ENCODE peak calls at places on chromosomes 13 and 19, in seven cellular contexts. H is breast epithelium, P is tibial nerve, S is IMR-90, Z is sigmoid colon, L is A549, O is upper lobe of left lung. M is an unnamed sample. For H3K4me1, the result is how much of the 10 kb centered on the place peaks cover.

GRCh38 chr13:113918580-113918979 is 54.7 kb upstream of the GAS6 start:
- DNase-seq in O (no peak), L (no peak), H (peak), Z (no peak), S (no peak), P (no peak), M (peak)

GRCh38 chr13:46926856-46927625 is 30.2 kb upstream of the HTR2A start:
- DNase-seq in H (no peak), S (peak), Z (no peak), P (no peak), L (no peak), O (no peak), M (no peak)

GRCh38 chr19:18613589-18614234 is 1.0 kb downstream of the TMEM59L start:
- DNase-seq in H (no peak), O (peak), Z (no peak), L (no peak), S (no peak), P (no peak), M (no peak)

GRCh38 chr19:57280913-57281425 is 684 bp downstream of the ZNF460 start:
- DNase-seq in Z (no peak), O (no peak), L (peak), H (no peak), S (no peak), P (no peak), M (no peak)

GRCh38 chr13:38670627-38671026 is 16.2 kb upstream of the FREM2 start:
- DNase-seq in Z (no peak), S (peak), O (no peak), L (no peak), H (no peak), P (no peak), M (no peak)

GRCh38 chr19:31306006-31306753 is 43.1 kb downstream of the TSHZ3 start:
- DNase-seq in S (no peak), L (no peak), O (peak), Z (peak), P (no peak), H (no peak), M (no peak)

GRCh38 chr19:30629086-30629485 is 256.9 kb downstream of the ZNF536 start:
- DNase-seq in S (no peak), Z (no peak), P (no peak), O (no peak), H (no peak), L (no peak), M (no peak)

GRCh38 chr13:58953638-58954037 is 1210.1 kb downstream of the DIAPH3 start:
- DNase-seq in L (no peak), Z (no peak), P (no peak), H (no peak), S (no peak), O (no peak), M (no peak)

GRCh38 chr13:79508224-79508961 is 27.4 kb downstream of the NDFIP2 start:
- DNase-seq in O (no peak), S (no peak), P (no peak), L (no peak), H (no peak), Z (no peak), M (no peak)

GRCh38 chr13:112996671-112997091 is 27.7 kb downstream of the MCF2L start:
- DNase-seq in S (no peak), H (no peak), P (no peak), L (no peak), Z (no peak), O (peak), M (no peak)

GRCh38 chr13:41973247-41973741 is 12.4 kb upstream of the VWA8 start:
- DNase-seq in Z (no peak), H (no peak), S (no peak), L (no peak), P (no peak), O (no peak), M (no peak)

GRCh38 chr13:111336666-111337065 is 16.2 kb downstream of the TEX29 start:
- DNase-seq in O (no peak), P (no peak), L (no peak), H (no peak), S (peak), Z (no peak), M (no peak)

GRCh38 chr19:10292206-10292788 is 2.5 kb downstream of the ICAM5 start:
- DNase-seq in P (peak), S (peak), O (peak), H (peak), L (no peak), Z (peak), M (peak)

GRCh38 chr13:110576070-110576394 is 14.5 kb upstream of the RAB20 start:
- DNase-seq in O (no peak), H (no peak), P (no peak), Z (no peak), S (no peak), L (no peak), M (no peak)

GRCh38 chr19:29255912-29256311 is 43.0 kb upstream of the UQCRFS1 start:
- DNase-seq in S (no peak), H (no peak), O (no peak), Z (no peak), L (no peak), P (no peak), M (peak)

GRCh38 chr13:112444001-112444311 is 67.8 kb downstream of the SPACA7 start:
- DNase-seq in O (peak), H (no peak), S (peak), L (peak), Z (peak), P (no peak), M (no peak)

GRCh38 chr13:43473437-43473836 is 313.3 kb downstream of the ENOX1 start:
- DNase-seq in O (no peak), P (no peak), L (no peak), S (no peak), Z (no peak), H (no peak), M (no peak)

GRCh38 chr19:39768334-39768733 is 10.3 kb upstream of the LEUTX start:
- DNase-seq in H (no peak), O (no peak), Z (no peak), P (no peak), S (no peak), L (no peak), M (no peak)

GRCh38 chr13:50129923-50130685 is 114.9 kb downstream of the KCNRG start:
- DNase-seq in P (peak), L (peak), Z (peak), O (peak), H (no peak), S (no peak), M (peak)

GRCh38 chr13:43546260-43546659 is 240.5 kb downstream of the ENOX1 start:
- DNase-seq in H (no peak), P (no peak), S (no peak), Z (no peak), L (no peak), O (no peak), M (no peak)

GRCh38 chr13:45162821-45163220 is 38.0 kb downstream of the KCTD4 start:
- DNase-seq in S (peak), H (no peak), P (no peak), Z (no peak), O (no peak), L (peak), M (no peak)

GRCh38 chr13:35485451-35485850 is 9.0 kb upstream of the MAB21L1 start:
- DNase-seq in L (no peak), Z (no peak), S (no peak), O (no peak), H (no peak), P (no peak), M (no peak)

GRCh38 chr19:10508707-10509106 is 5.6 kb upstream of the KEAP1 start:
- DNase-seq in Z (no peak), P (no peak), L (no peak), O (no peak), S (peak), H (no peak), M (no peak)

GRCh38 chr19:17445526-17446165 is 2.8 kb downstream of the TMEM221 start:
- DNase-seq in H (no peak), O (no peak), L (no peak), P (no peak), S (no peak), Z (no peak), M (no peak)

GRCh38 chr13:112346173-112346898 is 29.8 kb upstream of the SPACA7 start:
- DNase-seq in L (no peak), P (no peak), O (peak), Z (no peak), H (no peak), S (no peak), M (peak)

GRCh38 chr19:19137556-19138109 is 645 bp downstream of the TMEM161A start:
- DNase-seq in Z (no peak), S (no peak), L (no peak), O (peak), H (no peak), P (no peak), M (no peak)

GRCh38 chr19:54518844-54519243 is 16.2 kb downstream of the LAIR2 start:
- DNase-seq in O (no peak), Z (no peak), S (no peak), P (no peak), L (no peak), H (no peak), M (no peak)

GRCh38 chr13:113239357-113239756 is 29.9 kb downstream of the CUL4A start:
- DNase-seq in S (no peak), Z (no peak), O (no peak), P (no peak), H (no peak), L (no peak), M (no peak)

GRCh38 chr13:99275093-99275469 is 16.9 kb upstream of the GPR18 start:
- DNase-seq in P (no peak), Z (no peak), O (no peak), L (no peak), S (peak), H (no peak), M (no peak)

GRCh38 chr13:25249001-25249543 is 38.2 kb downstream of the MTMR6 start:
- DNase-seq in L (no peak), O (no peak), S (peak), P (no peak), Z (no peak), H (no peak), M (no peak)

GRCh38 chr19:14081797-14082674 is 3.5 kb downstream of the C19orf67 start:
- DNase-seq in S (peak), H (peak), L (no peak), Z (peak), O (peak), P (no peak), M (no peak)

GRCh38 chr19:7159105-7159933 is 89.8 kb downstream of the ZNF557 start:
- DNase-seq in Z (peak), O (no peak), P (no peak), H (no peak), S (peak), L (no peak), M (no peak)

GRCh38 chr19:35045667-35046300 is 4.3 kb downstream of the HPN start:
- DNase-seq in L (peak), P (no peak), H (no peak), O (no peak), Z (no peak), S (peak), M (no peak)

GRCh38 chr13:51821666-51822065 is 17.7 kb upstream of the DHRS12 start:
- DNase-seq in L (no peak), Z (peak), O (no peak), S (no peak), P (no peak), H (no peak), M (no peak)
- H3K4me1 ChIP-seq in L (under half), Z (under half), O (under half), S (under half), P (under half), H (under half), M (under half)

GRCh38 chr13:21033866-21034601 is 27.4 kb downstream of the LATS2 start:
- DNase-seq in O (no peak), S (no peak), Z (peak), L (no peak), P (no peak), H (no peak), M (no peak)
- TF ChIP-seq POLR2A in O (no peak), S (no peak), Z (no peak), L (no peak), P (no peak), H (no peak), M (no peak)

GRCh38 chr13:51451134-51451466 is 1.7 kb downstream of the INTS6 start:
- DNase-seq in L (no peak), H (no peak), O (no peak), Z (no peak), P (no peak), S (no peak), M (no peak)
- H3K4me1 ChIP-seq in L (under half), H (under half), O (under half), Z (under half), P (under half), S (under half), M (under half)

DNA sequence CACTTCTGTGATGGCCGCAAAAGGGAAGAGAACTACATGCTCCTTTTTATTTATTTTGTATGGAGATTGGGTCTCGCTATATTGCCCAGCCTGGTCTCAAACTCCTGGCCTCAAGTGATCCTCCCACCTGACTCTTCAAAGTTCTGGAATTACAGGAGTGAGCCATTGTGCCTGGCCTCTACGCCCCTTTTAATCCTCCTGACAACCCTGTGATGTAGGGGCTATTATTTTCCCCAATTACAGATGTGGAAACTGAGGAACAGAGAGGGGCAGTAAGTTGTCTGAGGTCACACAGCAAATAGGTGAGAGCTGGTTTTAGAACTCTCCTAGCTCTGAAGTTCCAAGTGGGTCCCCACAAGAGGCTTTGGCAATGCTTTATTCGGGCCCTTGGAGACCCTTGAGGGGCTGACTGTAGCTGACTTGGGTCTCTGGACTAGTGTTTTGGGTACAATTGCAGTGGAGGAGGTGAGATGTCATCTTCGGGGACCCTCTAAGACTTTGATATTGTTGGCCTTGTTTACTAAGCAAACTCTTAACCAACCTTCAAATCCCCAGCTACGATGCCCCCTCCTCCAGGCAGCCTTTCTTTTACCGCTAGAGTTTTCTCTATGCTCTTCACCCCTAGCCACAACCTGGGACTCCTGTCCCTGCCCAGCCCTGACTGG is 11.8 kb downstream of the TJP3 start:
- DNase-seq in H (no peak), O (no peak), L (no peak), P (no peak), Z (no peak), S (no peak), M (no peak)
- TF ChIP-seq POLR2A in H (no peak), O (no peak), L (no peak), P (no peak), Z (no peak), S (no peak), M (no peak)

GRCh38 chr13:19961484-19961883 is 3.0 kb downstream of the ZMYM2 start:
- DNase-seq in L (no peak), H (no peak), O (no peak), Z (no peak), S (no peak), P (no peak), M (no peak)

GRCh38 chr13:19961924-19962323 is 3.4 kb downstream of the ZMYM2 start:
- DNase-seq in Z (no peak), H (no peak), L (no peak), P (no peak), S (peak), O (no peak), M (no peak)

GRCh38 chr13:19959831-19960672 is 1.5 kb downstream of the ZMYM2 start:
- DNase-seq in P (peak), H (peak), S (peak), Z (peak), L (peak), O (peak), M (peak)

GRCh38 chr13:19959141-19959830 is 759 bp downstream of the ZMYM2 start:
- DNase-seq in O (peak), L (peak), P (peak), H (peak), S (peak), Z (peak), M (peak)

DNA sequence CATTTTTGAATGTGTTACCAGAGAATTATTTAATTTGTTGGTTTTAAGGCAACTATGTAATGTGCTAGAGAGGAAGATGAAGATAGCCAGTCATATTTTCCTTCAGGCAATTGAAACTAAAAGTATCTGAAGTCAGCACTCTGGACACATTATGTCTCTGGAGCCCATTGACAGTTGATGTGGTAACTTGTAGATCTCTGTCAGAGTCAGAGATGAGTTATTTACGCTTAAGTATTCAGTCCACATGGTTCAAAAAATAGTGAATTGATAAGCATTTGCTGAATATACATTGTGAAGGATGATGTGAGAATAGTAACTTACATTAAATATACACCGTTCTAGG is 2.1 kb downstream of the ZMYM2 start:
- DNase-seq in P (no peak), Z (no peak), O (no peak), S (no peak), H (no peak), L (no peak), M (no peak)
- H3K4me1 ChIP-seq in P (under half), Z (under half), O (under half), S (under half), H (under half), L (under half), M (under half)

DNA sequence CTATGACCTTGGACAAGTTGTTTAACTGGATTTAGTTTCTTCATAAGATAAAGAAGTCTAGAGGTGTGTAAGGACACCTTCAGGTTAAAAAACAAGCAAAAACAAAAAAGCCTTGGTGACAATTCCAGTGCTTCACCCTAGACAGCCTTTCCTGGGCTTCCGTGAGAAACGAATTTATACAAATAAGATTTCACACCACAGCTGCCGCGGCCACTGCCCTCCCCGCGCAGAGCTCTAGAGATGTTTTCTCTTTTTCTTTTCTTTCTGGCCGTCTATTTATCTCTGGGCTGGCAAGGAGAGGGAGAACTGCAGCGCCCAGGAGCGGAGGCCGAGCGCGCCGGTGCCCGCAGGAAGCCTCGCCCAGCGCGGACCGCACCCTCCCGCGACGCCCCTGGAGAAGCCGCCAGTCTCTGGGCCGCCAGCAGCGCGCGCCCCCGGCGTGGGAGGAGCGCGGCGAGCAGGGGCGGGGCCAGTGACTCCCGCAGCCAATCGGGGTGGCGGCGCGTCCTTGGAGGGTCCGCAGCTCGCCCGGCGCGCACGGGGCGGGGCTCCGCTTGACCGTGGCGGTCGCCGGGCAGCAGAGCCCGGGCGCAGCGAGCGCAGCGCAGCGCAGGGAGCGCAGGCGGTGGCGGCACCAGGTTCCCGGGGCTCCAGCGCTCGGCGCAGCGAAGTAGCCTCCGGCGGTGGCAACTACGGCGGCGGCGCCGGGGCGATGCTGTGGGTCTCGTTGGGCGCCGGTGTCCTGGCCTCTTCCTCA is 107.0 kb downstream of the RXFP2 start:
- DNase-seq in L (peak), O (peak), S (peak), P (peak), H (peak), Z (peak), M (peak)
- TF ChIP-seq POLR2A in L (no peak), O (no peak), S (no peak), P (no peak), H (no peak), Z (no peak), M (no peak)

DNA sequence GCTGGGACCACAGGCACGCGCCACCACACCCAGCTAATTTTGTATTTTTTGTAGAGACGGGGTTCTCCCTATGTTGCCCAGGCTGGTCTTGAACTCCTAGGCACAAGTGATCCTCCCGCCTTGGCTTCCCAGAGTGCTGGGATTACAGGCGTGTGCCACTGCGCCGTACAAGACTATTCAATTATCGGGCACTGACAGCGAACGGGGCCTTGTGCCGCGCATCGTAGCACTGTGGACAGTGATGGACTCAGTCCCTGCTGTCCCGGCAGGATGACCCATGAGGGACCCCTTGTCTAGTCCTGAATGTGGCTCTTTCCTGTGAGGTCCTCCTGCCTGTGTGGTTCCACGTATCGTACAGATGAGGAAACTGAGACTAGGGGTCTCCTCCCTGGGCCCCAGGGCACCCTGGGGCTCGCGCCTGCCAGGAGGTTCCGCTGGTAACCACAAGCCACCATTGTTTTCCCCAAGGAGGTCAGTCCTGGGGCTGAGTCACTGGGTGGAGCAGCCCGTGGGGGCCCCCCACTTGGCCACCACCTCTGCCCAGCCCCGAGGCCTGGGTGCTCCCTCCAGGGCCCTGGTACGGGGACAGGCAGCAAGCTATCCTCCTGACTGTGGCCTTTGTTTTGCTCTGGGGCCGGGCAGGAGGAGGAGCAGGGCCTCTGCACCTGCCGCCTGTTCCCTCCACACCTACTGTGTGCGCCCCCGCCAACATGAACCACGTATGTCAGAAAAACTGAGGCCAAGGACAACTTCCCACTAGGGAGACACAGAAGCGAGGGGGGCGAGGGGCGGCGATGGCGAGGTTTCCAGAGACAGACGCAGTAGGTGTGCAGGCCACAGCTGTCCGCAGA is 2.9 kb upstream of the TCF3 start:
- DNase-seq in H (no peak), L (no peak), S (no peak), O (peak), P (no peak), Z (no peak), M (no peak)
- H3K4me1 ChIP-seq in H (under half), L (under half), S (under half), O (under half), P (under half), Z (under half), M (under half)